ENCODE peak calls at places on chromosomes 6 and 20, in eight cellular contexts. Q, X, G, Z, K, F, J and L are unnamed samples.

GRCh38 chr20:58703765-58704331 is 11.2 kb downstream of the NPEPL1 start:
- DNase-seq in F (no peak), K (no peak), X (no peak), Z (no peak), Q (no peak), J (no peak), G (no peak), L (no peak)

GRCh38 chr20:18543216-18543615 is 24.0 kb upstream of the SMIM26 start:
- DNase-seq in Q (no peak), X (no peak), F (no peak), G (no peak), K (no peak), J (no peak), Z (no peak), L (no peak)

GRCh38 chr6:101517632-101518031 is 124.1 kb downstream of the GRIK2 start:
- DNase-seq in K (no peak), F (no peak), X (no peak), G (no peak), Q (no peak), Z (no peak), J (no peak), L (no peak)

GRCh38 chr20:15834857-15835256 is 738.4 kb downstream of the KIF16B start:
- DNase-seq in F (no peak), X (no peak), J (no peak), G (no peak), K (no peak), Z (no peak), Q (no peak), L (no peak)

GRCh38 chr6:84763397-84764331 is 734 bp downstream of the TBX18 start:
- DNase-seq in F (no peak), Z (peak), Q (no peak), G (peak), X (peak), K (peak), J (no peak), L (no peak)

GRCh38 chr20:34643919-34644318 is 33.0 kb downstream of the PIGU start:
- DNase-seq in J (no peak), G (no peak), Z (no peak), Q (no peak), F (peak), X (no peak), K (no peak), L (no peak)

GRCh38 chr6:35299674-35300073 is 2.1 kb downstream of the DEF6 start:
- DNase-seq in J (peak), F (no peak), X (no peak), Z (no peak), G (peak), K (no peak), Q (no peak), L (no peak)

GRCh38 chr20:47319517-47320252 is 36.8 kb downstream of the ZMYND8 start:
- DNase-seq in Q (no peak), K (peak), X (no peak), F (peak), Z (no peak), G (peak), J (no peak), L (peak)

GRCh38 chr6:156563710-156564109 is 213.5 kb upstream of the ARID1B start:
- DNase-seq in Q (no peak), F (no peak), K (no peak), Z (no peak), G (no peak), J (no peak), X (no peak), L (no peak)

GRCh38 chr6:16619777-16620176 is 141.5 kb downstream of the ATXN1 start:
- DNase-seq in J (no peak), Z (no peak), K (no peak), F (no peak), G (no peak), X (no peak), Q (no peak), L (no peak)

GRCh38 chr20:25204550-25205276 is 9.2 kb downstream of the ENTPD6 start:
- DNase-seq in G (no peak), F (no peak), J (peak), X (no peak), K (no peak), Z (no peak), Q (peak), L (no peak)

GRCh38 chr20:58177799-58178198 is 50.7 kb downstream of the ANKRD60 start:
- DNase-seq in K (no peak), Z (no peak), F (peak), X (no peak), Q (peak), J (no peak), G (no peak), L (no peak)

GRCh38 chr20:62146019-62146755 is 2.6 kb downstream of the SS18L1 start:
- DNase-seq in G (no peak), J (no peak), Z (no peak), X (no peak), Q (no peak), F (no peak), K (no peak), L (no peak)

GRCh38 chr6:28003059-28003458 is 46.0 kb downstream of the OR2B6 start:
- DNase-seq in K (no peak), Q (no peak), X (no peak), Z (no peak), G (no peak), F (no peak), J (no peak), L (no peak)

GRCh38 chr6:55696501-55696900 is 117.5 kb upstream of the HMGCLL1 start:
- DNase-seq in X (no peak), J (no peak), Z (no peak), F (no peak), K (no peak), G (no peak), Q (no peak), L (no peak)

GRCh38 chr20:2750343-2751251 is 49.8 kb downstream of the CPXM1 start:
- DNase-seq in Q (no peak), G (peak), F (peak), K (peak), Z (peak), X (peak), J (peak), L (peak)

GRCh38 chr6:81331526-81331925 is 421.0 kb downstream of the TENT5A start:
- DNase-seq in J (no peak), Q (no peak), F (no peak), Z (no peak), K (no peak), X (no peak), G (no peak), L (no peak)

GRCh38 chr6:70281923-70282902 is 20.7 kb downstream of the COL9A1 start:
- DNase-seq in Q (no peak), G (no peak), X (no peak), F (no peak), J (peak), Z (no peak), K (no peak), L (peak)

GRCh38 chr6:108203189-108204119 is 37.6 kb downstream of the NR2E1 start:
- DNase-seq in K (no peak), Q (no peak), Z (no peak), G (no peak), X (no peak), F (no peak), J (no peak), L (peak)

GRCh38 chr6:166586424-166587156 is at the start of gene RAMACL:
- DNase-seq in F (no peak), X (peak), Q (peak), G (no peak), K (no peak), J (peak), Z (no peak), L (peak)

GRCh38 chr20:4130404-4131189 is 115.2 kb upstream of the RNF24 start:
- DNase-seq in Q (peak), G (no peak), X (peak), K (peak), J (no peak), Z (no peak), F (no peak), L (no peak)

GRCh38 chr6:116876107-116876506 is 935 bp upstream of the RFX6 start:
- DNase-seq in Z (no peak), J (no peak), F (no peak), Q (no peak), X (no peak), G (no peak), K (no peak), L (no peak)

GRCh38 chr6:117267766-117268534 is 2.6 kb downstream of the VGLL2 start:
- DNase-seq in F (no peak), Q (no peak), K (no peak), J (no peak), G (no peak), X (no peak), Z (no peak), L (no peak)

DNA sequence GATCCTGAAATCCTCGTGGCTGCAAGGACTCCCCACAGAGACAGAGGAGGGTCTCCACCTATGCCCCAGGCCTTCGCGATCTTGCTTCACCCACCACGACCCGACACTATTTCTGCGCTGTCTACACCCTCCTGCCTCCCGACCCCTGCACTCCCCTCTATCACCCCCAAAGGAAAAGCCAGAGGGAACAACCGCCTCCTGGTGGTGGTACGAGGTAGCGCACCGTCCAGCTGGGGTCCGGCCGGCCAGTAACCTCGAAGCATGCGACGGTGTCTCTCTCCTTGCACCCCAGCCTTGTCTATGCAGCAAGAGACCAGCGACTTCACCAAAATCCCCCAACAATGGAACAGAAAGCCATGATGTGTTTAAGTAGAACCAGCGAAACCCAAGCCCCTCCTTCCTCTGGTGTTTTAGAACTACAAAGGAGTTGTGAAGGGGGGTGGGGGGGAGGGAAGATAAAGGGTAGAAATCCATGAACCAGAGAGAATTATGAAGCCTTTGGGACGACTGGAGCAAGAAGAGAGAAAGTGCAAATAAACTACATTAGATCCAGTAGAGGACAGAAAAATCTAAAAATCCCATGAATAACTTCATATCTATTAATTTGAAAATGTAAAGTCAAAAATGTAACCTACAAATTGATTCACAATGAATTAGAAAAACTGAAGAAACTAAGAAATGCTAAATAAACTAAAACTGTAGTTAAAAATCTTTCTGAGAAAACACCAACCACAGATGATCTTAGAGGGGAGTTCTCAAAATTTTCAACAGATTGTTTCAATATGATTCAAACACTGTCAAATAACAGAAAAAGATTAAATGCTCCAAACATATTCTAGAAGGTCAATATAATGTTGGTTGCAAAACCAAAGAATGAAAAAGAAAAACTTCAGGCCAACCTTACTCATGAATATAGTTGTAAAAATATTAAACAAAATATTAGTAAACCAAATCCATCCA is 168.0 kb downstream of the CDK19 start:
- DNase-seq in Q (no peak), J (no peak), F (no peak), X (no peak), K (no peak), G (no peak), Z (no peak), L (no peak)
- TF ChIP-seq CTCF in Q (peak), J (no peak), F (no peak), X (no peak), K (peak), G (no peak), Z (peak), L (no peak)

GRCh38 chr6:104954091-104954797 is 2.7 kb upstream of the LIN28B start:
- DNase-seq in Z (no peak), K (no peak), J (no peak), F (no peak), Q (no peak), X (peak), G (no peak), L (no peak)
- H3K4me3 ChIP-seq in Z (no peak), K (no peak), J (no peak), F (no peak), Q (no peak), X (peak), G (no peak), L (no peak)

GRCh38 chr20:38771621-38772020 is 23.4 kb downstream of the ACTR5 start:
- DNase-seq in Q (no peak), X (no peak), F (no peak), K (no peak), G (no peak), J (no peak), Z (no peak), L (no peak)
- TF ChIP-seq CTCF in Q (no peak), X (no peak), F (no peak), K (no peak), G (no peak), J (no peak), Z (no peak), L (no peak)

GRCh38 chr20:37386505-37387201 is 40.7 kb downstream of the SRC start:
- DNase-seq in G (peak), Q (no peak), F (no peak), J (peak), X (peak), K (no peak), Z (peak), L (no peak)

GRCh38 chr20:37385176-37385575 is 39.2 kb downstream of the SRC start:
- DNase-seq in F (no peak), X (no peak), K (no peak), J (peak), Z (no peak), G (no peak), Q (no peak), L (no peak)

GRCh38 chr20:37385659-37386504 is 39.9 kb downstream of the SRC start:
- DNase-seq in Z (peak), Q (no peak), J (peak), X (no peak), K (no peak), G (no peak), F (no peak), L (no peak)

GRCh38 chr20:37383229-37383989 is 37.5 kb downstream of the SRC start:
- DNase-seq in G (no peak), Q (no peak), K (peak), X (peak), F (peak), J (peak), Z (peak), L (no peak)

DNA sequence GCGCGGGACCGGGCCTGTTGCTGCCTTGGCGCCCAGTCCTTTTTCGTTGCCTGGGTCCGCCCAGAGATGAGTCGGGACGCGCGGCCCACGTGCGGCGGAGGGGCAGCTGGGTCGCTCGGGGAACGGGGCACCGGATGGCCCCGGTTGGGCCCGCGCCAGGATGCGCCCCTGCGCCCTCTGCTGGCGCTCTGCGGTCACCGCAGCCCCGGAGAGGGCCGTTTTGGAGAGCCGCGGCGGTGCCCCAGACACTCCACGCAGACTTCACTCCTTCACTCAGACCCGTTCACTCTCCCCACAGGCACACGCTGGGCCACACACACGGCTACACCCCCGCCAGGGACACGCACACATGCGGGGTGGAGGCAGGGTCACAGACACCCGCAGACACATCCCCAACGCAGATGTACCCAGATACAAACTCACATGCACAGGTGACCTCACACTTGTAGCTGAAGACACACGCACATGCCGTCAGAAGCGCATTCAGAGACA is 38.8 kb downstream of the SRC start:
- DNase-seq in F (peak), X (peak), K (peak), Z (peak), G (peak), J (peak), Q (peak), L (peak)
- H3K4me3 ChIP-seq in F (no peak), X (peak), K (no peak), Z (peak), G (peak), J (peak), Q (no peak), L (no peak)

GRCh38 chr20:63178889-63179751 is 36.8 kb downstream of the YTHDF1 start:
- DNase-seq in X (peak), Z (peak), Q (peak), G (peak), K (no peak), F (no peak), J (peak), L (peak)
- TF ChIP-seq CTCF in X (peak), Z (peak), Q (peak), G (peak), K (no peak), F (no peak), J (peak), L (peak)

GRCh38 chr6:32609391-32609730 is 19.7 kb upstream of the HLA-DRB1 start:
- DNase-seq in X (no peak), Q (no peak), J (no peak), F (no peak), Z (no peak), K (no peak), G (no peak), L (no peak)
- H3K4me3 ChIP-seq in X (no peak), Q (no peak), J (no peak), F (no peak), Z (no peak), K (no peak), G (no peak), L (no peak)